ENCODE peak calls at places on chromosomes 12 and 14, in nine cellular contexts. D, T, R, C, S, Z, A, B and E are unnamed samples.
A peak's percentile ranks its signal among the peaks of the same experiment; 100 is the strongest.

GRCh38 chr12:64781374-64782029 is 22.3 kb upstream of the GNS start:
- DNase-seq in R (no peak), D (peak; percentile 48), Z (peak; percentile 34), C (no peak), B (no peak), A (no peak), S (peak; percentile 46), T (no peak), E (no peak)

GRCh38 chr12:46401703-46402102 is 29.1 kb upstream of the SLC38A2 start:
- DNase-seq in B (no peak), D (no peak), S (no peak), A (no peak), R (no peak), Z (no peak), C (peak; percentile 77), T (no peak), E (no peak)

GRCh38 chr14:74333909-74334308 is 14.4 kb upstream of the VRTN start:
- DNase-seq in A (no peak), C (no peak), Z (no peak), D (no peak), R (no peak), S (no peak), B (no peak), T (no peak), E (no peak)

GRCh38 chr14:56817396-56817921 is 7.2 kb upstream of the OTX2 start:
- DNase-seq in C (no peak), T (no peak), S (no peak), Z (no peak), R (no peak), D (no peak), B (no peak), A (no peak), E (no peak)

GRCh38 chr12:64175254-64175945 is 46.7 kb downstream of the KICS2 start:
- DNase-seq in R (no peak), Z (no peak), S (no peak), C (no peak), A (no peak), T (no peak), D (no peak), B (no peak), E (no peak)

GRCh38 chr12:18146375-18146774 is 56.4 kb upstream of the RERGL start:
- DNase-seq in A (no peak), S (no peak), Z (no peak), B (no peak), R (no peak), D (no peak), T (no peak), C (no peak), E (no peak)

GRCh38 chr12:91901675-91902074 is 244.0 kb downstream of the BTG1 start:
- DNase-seq in S (no peak), R (no peak), A (no peak), Z (no peak), C (no peak), D (no peak), T (no peak), B (no peak), E (no peak)

GRCh38 chr12:6613015-6613775 is 6.0 kb upstream of the CHD4 start:
- DNase-seq in S (peak; percentile 91), T (peak; percentile 62), D (peak; percentile 57), Z (peak; percentile 79), A (no peak), R (no peak), C (peak; percentile 95), B (peak; percentile 43), E (no peak)

GRCh38 chr12:19129121-19129485 is 430 bp upstream of the PLEKHA5 start:
- DNase-seq in R (no peak), A (no peak), Z (no peak), B (no peak), T (no peak), S (no peak), D (no peak), C (no peak), E (no peak)

GRCh38 chr14:100692256-100692655 is 34.4 kb upstream of the DLK1 start:
- DNase-seq in S (no peak), B (no peak), T (no peak), R (no peak), D (no peak), A (no peak), C (no peak), Z (no peak), E (no peak)